ENCODE peak calls at places on chromosomes 1 and 21, in six cellular contexts. S, A, W, V, X and K are unnamed samples.

GRCh38 chr1:30258471-30258870 is 464.9 kb downstream of the MATN1 start:
- DNase-seq in S (no peak), W (no peak), X (no peak), V (no peak), A (no peak), K (no peak)

GRCh38 chr1:3000671-3001470 is 20.4 kb upstream of the ACTRT2 start:
- DNase-seq in S (no peak), X (no peak), W (no peak), A (no peak), V (no peak), K (no peak)

GRCh38 chr21:41598561-41599511 is 90.9 kb upstream of the TMPRSS2 start:
- DNase-seq in X (no peak), S (no peak), W (no peak), A (peak; percentile 4), V (no peak), K (no peak)

GRCh38 chr1:110087812-110088738 is 17.6 kb upstream of the ALX3 start:
- DNase-seq in V (peak; percentile 78), S (peak; percentile 84), W (peak; percentile 80), X (no peak), A (peak; percentile 47), K (peak; percentile 54)

GRCh38 chr1:84101204-84101603 is 42.9 kb upstream of the PRKACB start:
- DNase-seq in A (no peak), X (no peak), W (peak; percentile 24), V (no peak), S (no peak), K (no peak)

GRCh38 chr1:221174598-221174997 is 295.4 kb downstream of the HLX start:
- DNase-seq in W (peak; percentile 17), A (no peak), V (no peak), S (no peak), X (no peak), K (no peak)

GRCh38 chr1:116579253-116579875 is 8.5 kb upstream of the CD58 start:
- DNase-seq in X (no peak), S (no peak), W (no peak), V (no peak), A (no peak), K (no peak)

GRCh38 chr21:33127154-33127893 is 57.4 kb downstream of the OLIG1 start:
- DNase-seq in V (peak; percentile 90), A (peak; percentile 85), X (peak; percentile 19), W (peak; percentile 77), S (peak; percentile 60), K (peak; percentile 56)

GRCh38 chr21:29152936-29153335 is 22.5 kb downstream of the MAP3K7CL start:
- DNase-seq in W (no peak), X (no peak), S (no peak), A (no peak), V (no peak), K (no peak)

GRCh38 chr1:214403431-214403830 is 122.5 kb downstream of the SMYD2 start:
- DNase-seq in X (no peak), A (no peak), W (no peak), S (no peak), V (no peak), K (no peak)

GRCh38 chr1:33092438-33092837 is 11.5 kb downstream of the AZIN2 start:
- DNase-seq in X (no peak), S (no peak), W (no peak), V (no peak), A (no peak), K (no peak)

GRCh38 chr1:1199961-1200875 is 6.2 kb downstream of the TNFRSF18 start:
- DNase-seq in X (no peak), A (no peak), V (peak; percentile 47), S (peak; percentile 56), W (no peak), K (no peak)

GRCh38 chr1:200029624-200030074 is 2.1 kb downstream of the NR5A2 start:
- DNase-seq in W (no peak), A (no peak), V (peak; percentile 76), X (no peak), S (no peak), K (no peak)

GRCh38 chr1:55555971-55556370 is 340.8 kb upstream of the USP24 start:
- DNase-seq in W (no peak), V (no peak), S (peak; percentile 12), A (no peak), X (no peak), K (no peak)

GRCh38 chr21:41360072-41360821 is 1.6 kb upstream of the MX2 start:
- DNase-seq in W (peak; percentile 14), V (no peak), S (no peak), X (no peak), A (no peak), K (peak; percentile 46)

GRCh38 chr1:19232526-19232851 is 18.8 kb downstream of the EMC1 start:
- DNase-seq in W (no peak), X (no peak), S (no peak), V (no peak), A (no peak), K (peak; percentile 25)

GRCh38 chr1:109546311-109547109 is 1.9 kb upstream of the GNAI3 start:
- DNase-seq in S (peak; percentile 94), W (peak; percentile 96), X (peak; percentile 77), A (peak; percentile 91), V (peak; percentile 90), K (peak; percentile 87)

GRCh38 chr1:206467915-206468314 is 2.4 kb upstream of the IKBKE start:
- DNase-seq in V (no peak), X (no peak), S (no peak), W (no peak), A (peak; percentile 98), K (no peak)

GRCh38 chr1:202599669-202600431 is 110.4 kb downstream of the SYT2 start:
- DNase-seq in A (peak; percentile 64), X (no peak), V (peak; percentile 72), W (peak; percentile 74), S (peak; percentile 80), K (peak; percentile 49)
- TF ChIP-seq GABPA in A (no peak), X (no peak), V (no peak), W (no peak), S (no peak), K (no peak)

DNA sequence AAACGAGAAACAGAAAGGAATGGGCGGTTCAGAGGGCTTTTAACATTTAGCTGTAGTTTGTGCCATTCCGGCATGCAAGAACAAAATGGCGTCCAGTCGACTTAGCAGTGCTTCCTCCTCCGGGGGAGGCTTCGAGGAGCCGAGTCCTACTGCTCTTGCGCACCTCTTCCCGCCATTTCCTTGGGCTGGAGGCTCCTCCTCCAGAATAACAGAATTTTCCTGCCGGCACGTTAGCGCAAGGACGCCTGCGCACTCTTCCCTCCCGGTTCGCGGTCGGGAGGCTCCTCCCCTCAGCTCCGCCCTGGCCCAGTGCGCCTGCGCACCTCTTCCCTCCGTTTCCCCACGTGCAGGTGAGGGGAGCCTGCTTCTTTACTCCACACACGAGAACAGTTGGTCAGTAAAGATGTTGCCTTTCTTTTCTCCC is 1.0 kb downstream of the DMRTB1 start:
- DNase-seq in S (no peak), X (no peak), W (peak; percentile 77), V (no peak), A (no peak), K (no peak)
- TF ChIP-seq GABPA in S (no peak), X (no peak), W (no peak), V (no peak), A (no peak), K (no peak)

GRCh38 chr1:35924838-35925237 is 6.1 kb upstream of the AGO3 start:
- DNase-seq in W (no peak), X (no peak), V (no peak), A (no peak), S (no peak), K (no peak)
- TF ChIP-seq GABPA in W (no peak), X (no peak), V (no peak), A (no peak), S (no peak), K (no peak)

GRCh38 chr1:201142854-201143725 is 11.2 kb downstream of the TMEM9 start:
- DNase-seq in W (no peak), V (no peak), S (no peak), A (no peak), X (no peak), K (no peak)

GRCh38 chr1:201142011-201142853 is 12.0 kb downstream of the TMEM9 start:
- DNase-seq in A (no peak), V (no peak), S (no peak), W (no peak), X (no peak), K (no peak)

GRCh38 chr1:201145132-201145531 is 9.1 kb downstream of the TMEM9 start:
- DNase-seq in W (no peak), S (no peak), A (no peak), X (no peak), V (no peak), K (no peak)

GRCh38 chr1:201144701-201145100 is 9.6 kb downstream of the TMEM9 start:
- DNase-seq in A (no peak), W (no peak), X (no peak), V (no peak), S (no peak), K (no peak)

DNA sequence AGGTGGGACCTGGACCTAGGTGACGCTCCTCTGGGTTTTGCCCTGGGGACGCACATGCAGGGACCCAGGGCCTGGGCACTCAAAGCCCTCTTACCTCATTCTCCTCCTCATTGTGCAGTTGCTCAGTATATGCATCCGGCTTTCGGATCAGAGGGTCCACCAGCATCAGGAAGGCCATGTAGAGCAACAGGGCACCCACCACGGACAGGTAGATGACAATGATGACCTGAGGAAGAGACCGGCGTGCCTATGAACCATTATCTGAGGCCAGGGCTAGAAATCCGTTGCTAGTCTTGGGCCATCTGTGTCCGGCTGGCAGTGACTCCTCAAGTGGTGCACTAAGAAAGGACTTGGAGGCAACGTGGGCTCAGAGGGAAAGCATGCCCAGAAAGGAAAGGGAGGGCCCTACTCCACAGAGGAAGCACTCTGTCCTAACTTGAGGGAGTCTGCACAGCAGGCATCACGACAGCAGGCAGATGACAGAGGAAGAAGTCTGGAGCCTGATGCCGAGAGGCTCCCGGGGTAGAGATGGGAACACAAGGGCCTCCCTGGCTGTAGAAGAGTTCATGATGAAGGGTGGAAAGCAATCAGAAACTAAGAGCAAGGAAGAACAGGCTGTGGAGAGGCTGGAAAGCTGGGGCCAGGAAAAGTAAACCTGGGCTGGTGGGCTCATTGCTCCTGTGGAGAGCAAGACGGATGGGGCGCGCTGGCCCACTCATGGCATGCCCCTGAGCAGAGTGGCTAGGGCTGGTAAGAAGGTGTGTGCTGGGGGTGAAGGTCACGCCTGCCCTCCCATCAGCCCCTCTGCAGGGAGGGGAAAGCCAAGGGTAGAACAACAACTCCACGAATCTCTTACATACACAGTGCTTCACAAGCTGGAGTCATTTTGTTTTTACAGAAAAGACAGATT is 10.3 kb downstream of the TMEM9 start:
- DNase-seq in X (no peak), S (no peak), A (no peak), V (no peak), W (no peak), K (no peak)
- TF ChIP-seq GABPA in X (no peak), S (no peak), A (no peak), V (no peak), W (no peak), K (no peak)